ENCODE peak calls at places on chromosome 9, in nine cellular contexts. B is CD8-positive, alpha-beta T cell; C is NCI-H524; O is COR-L47; D is left kidney; Y is memory B cell; W is HEK293T; L is GM12865; I is substantia nigra. F is an unnamed sample.

GRCh38 chr9:97900738-97901565 is 21.3 kb downstream of the TRMO start:
- DNase-seq in B (no peak), C (peak), O (peak), D (peak), Y (no peak), W (peak), L (peak), I (no peak), F (peak)

GRCh38 chr9:136137321-136138054 is 18.8 kb upstream of the TMEM250 start:
- DNase-seq in B (no peak), C (no peak), O (no peak), D (no peak), Y (no peak), W (no peak), L (no peak), I (no peak), F (no peak)

GRCh38 chr9:131411719-131412681 is 18.1 kb downstream of the PRRC2B start:
- DNase-seq in B (no peak), C (peak), O (no peak), D (no peak), Y (no peak), W (no peak), L (no peak), I (no peak), F (no peak)

GRCh38 chr9:81832571-81833285 is 95.5 kb upstream of the SPATA31D4 start:
- DNase-seq in B (no peak), C (no peak), O (no peak), D (no peak), Y (no peak), W (no peak), L (no peak), I (no peak), F (no peak)

GRCh38 chr9:130682490-130683121 is 11.0 kb upstream of the EXOSC2 start:
- DNase-seq in B (peak), C (peak), O (peak), D (peak), Y (peak), W (peak), L (peak), I (peak), F (peak)

GRCh38 chr9:137411260-137411659 is 11.7 kb downstream of the EXD3 start:
- DNase-seq in B (no peak), C (no peak), O (no peak), D (no peak), Y (no peak), W (no peak), L (no peak), I (no peak), F (no peak)

GRCh38 chr9:134083451-134083850 is 15.6 kb upstream of the BRD3 start:
- DNase-seq in B (no peak), C (no peak), O (no peak), D (no peak), Y (no peak), W (no peak), L (no peak), I (no peak), F (no peak)

GRCh38 chr9:34139477-34140146 is 13.1 kb upstream of the DCAF12 start:
- DNase-seq in B (no peak), C (no peak), O (no peak), D (peak), Y (no peak), W (no peak), L (peak), I (peak), F (no peak)

GRCh38 chr9:134662143-134662876 is 20.7 kb downstream of the COL5A1 start:
- DNase-seq in B (no peak), C (no peak), O (no peak), D (peak), Y (no peak), W (no peak), L (no peak), I (no peak), F (no peak)

GRCh38 chr9:129898205-129898604 is 62.9 kb downstream of the USP20 start:
- DNase-seq in B (no peak), C (no peak), O (no peak), D (no peak), Y (no peak), W (no peak), L (no peak), I (no peak), F (no peak)

GRCh38 chr9:20447291-20447690 is 175.0 kb downstream of the MLLT3 start:
- DNase-seq in B (no peak), C (no peak), O (no peak), D (no peak), Y (no peak), W (no peak), L (no peak), I (no peak), F (no peak)

GRCh38 chr9:26157411-26157810 is 479.2 kb upstream of the TUSC1 start:
- DNase-seq in B (no peak), C (no peak), O (no peak), D (no peak), Y (no peak), W (no peak), L (peak), I (no peak), F (no peak)

GRCh38 chr9:36214571-36214970 is 23.9 kb downstream of the CLTA start:
- DNase-seq in B (no peak), C (no peak), O (no peak), D (no peak), Y (no peak), W (no peak), L (no peak), I (no peak), F (peak)

GRCh38 chr9:109124089-109124488 is 4.3 kb upstream of the TMEM245 start:
- DNase-seq in B (no peak), C (no peak), O (no peak), D (no peak), Y (no peak), W (no peak), L (no peak), I (no peak), F (no peak)

GRCh38 chr9:113638916-113639315 is 175.4 kb downstream of the RGS3 start:
- DNase-seq in B (no peak), C (no peak), O (no peak), D (peak), Y (no peak), W (no peak), L (no peak), I (no peak), F (no peak)

GRCh38 chr9:16266648-16267276 is 603.7 kb downstream of the BNC2 start:
- DNase-seq in B (no peak), C (no peak), O (no peak), D (no peak), Y (no peak), W (peak), L (no peak), I (no peak), F (no peak)

GRCh38 chr9:92506184-92506857 is 24.0 kb upstream of the ASPN start:
- DNase-seq in B (no peak), C (no peak), O (no peak), D (no peak), Y (no peak), W (no peak), L (no peak), I (no peak), F (no peak)

GRCh38 chr9:133117271-133118178 is 3.5 kb downstream of the RALGDS start:
- DNase-seq in B (no peak), C (no peak), O (no peak), D (no peak), Y (no peak), W (no peak), L (no peak), I (peak), F (peak)

GRCh38 chr9:32672478-32672877 is 37.0 kb upstream of the TAF1L start:
- DNase-seq in B (no peak), C (no peak), O (no peak), D (no peak), Y (no peak), W (no peak), L (no peak), I (no peak), F (no peak)

GRCh38 chr9:103714992-103715391 is 379.1 kb upstream of the SMC2 start:
- DNase-seq in B (no peak), C (no peak), O (no peak), D (no peak), Y (no peak), W (no peak), L (no peak), I (no peak), F (no peak)

GRCh38 chr9:105046907-105047651 is 119.1 kb upstream of the ABCA1 start:
- DNase-seq in B (no peak), C (peak), O (peak), D (peak), Y (no peak), W (no peak), L (no peak), I (no peak), F (no peak)

GRCh38 chr9:36113999-36114398 is 22.5 kb upstream of the GLIPR2 start:
- DNase-seq in B (no peak), C (no peak), O (no peak), D (no peak), Y (no peak), W (no peak), L (no peak), I (no peak), F (no peak)

GRCh38 chr9:2620876-2621677 is 510 bp upstream of the VLDLR start:
- DNase-seq in B (peak), C (peak), O (peak), D (peak), Y (no peak), W (peak), L (peak), I (peak), F (peak)

GRCh38 chr9:38622083-38622674 is 1.8 kb upstream of the ANKRD18A start:
- DNase-seq in B (no peak), C (peak), O (peak), D (peak), Y (no peak), W (no peak), L (no peak), I (no peak), F (peak)

GRCh38 chr9:103364753-103365152 is 369.6 kb downstream of the CYLC2 start:
- DNase-seq in B (no peak), C (no peak), O (no peak), D (no peak), Y (no peak), W (no peak), L (no peak), I (no peak), F (no peak)

GRCh38 chr9:71928376-71928775 is 16.9 kb downstream of the C9orf85 start:
- DNase-seq in B (no peak), C (no peak), O (no peak), D (no peak), Y (no peak), W (no peak), L (no peak), I (no peak), F (no peak)

GRCh38 chr9:36407122-36407723 is 7.2 kb upstream of the RNF38 start:
- DNase-seq in B (peak), C (peak), O (peak), D (peak), Y (peak), W (peak), L (peak), I (peak), F (peak)

GRCh38 chr9:109010676-109011655 is 2.3 kb downstream of the CTNNAL1 start:
- DNase-seq in B (peak), C (no peak), O (no peak), D (peak), Y (no peak), W (no peak), L (peak), I (no peak), F (no peak)

GRCh38 chr9:35836595-35836994 is 7.6 kb downstream of the TMEM8B start:
- DNase-seq in B (no peak), C (no peak), O (no peak), D (no peak), Y (no peak), W (no peak), L (no peak), I (no peak), F (no peak)

GRCh38 chr9:13865869-13866268 is 448.1 kb downstream of the NFIB start:
- DNase-seq in B (no peak), C (no peak), O (no peak), D (no peak), Y (no peak), W (no peak), L (no peak), I (no peak), F (no peak)

GRCh38 chr9:972512-973294 is 3.8 kb upstream of the DMRT3 start:
- DNase-seq in B (no peak), C (no peak), O (no peak), D (no peak), Y (no peak), W (no peak), L (no peak), I (no peak), F (no peak)

GRCh38 chr9:115891929-115892328 is 261.7 kb upstream of the PAPPA start:
- DNase-seq in B (no peak), C (no peak), O (no peak), D (no peak), Y (no peak), W (no peak), L (no peak), I (no peak), F (no peak)

GRCh38 chr9:107183176-107183575 is 99.9 kb upstream of the RAD23B start:
- DNase-seq in B (no peak), C (no peak), O (no peak), D (no peak), Y (no peak), W (no peak), L (no peak), I (no peak), F (no peak)

GRCh38 chr9:35560625-35561337 is 44.3 kb upstream of the TESK1 start:
- DNase-seq in B (no peak), C (no peak), O (no peak), D (no peak), Y (no peak), W (no peak), L (no peak), I (no peak), F (no peak)

GRCh38 chr9:107739601-107740082 is 250.1 kb upstream of the KLF4 start:
- DNase-seq in B (no peak), C (no peak), O (no peak), D (peak), Y (no peak), W (no peak), L (no peak), I (peak), F (peak)

GRCh38 chr9:97908736-97909135 is 13.6 kb downstream of the TRMO start:
- DNase-seq in B (no peak), C (no peak), O (no peak), D (no peak), Y (no peak), W (no peak), L (no peak), I (no peak), F (no peak)

GRCh38 chr9:122228906-122229837 is at the start of gene LHX6:
- DNase-seq in B (no peak), C (no peak), O (no peak), D (peak), Y (no peak), W (no peak), L (no peak), I (no peak), F (no peak)

GRCh38 chr9:86287013-86287412 is 4.7 kb upstream of the ISCA1 start:
- DNase-seq in B (no peak), C (peak), O (peak), D (peak), Y (no peak), W (peak), L (peak), I (no peak), F (no peak)